ENCODE peak calls at places on chromosomes 1 and 21, in seven cellular contexts. T, N, G, A, I, Y and D are unnamed samples.

GRCh38 chr1:158248771-158249170 is 5.5 kb upstream of the CD1A start:
- DNase-seq in T (no peak), N (no peak), G (no peak), A (no peak), I (no peak), Y (no peak), D (no peak)

GRCh38 chr1:236348071-236348470 is 46.0 kb upstream of the EDARADD start:
- DNase-seq in T (no peak), N (no peak), G (no peak), A (no peak), I (no peak), Y (no peak), D (peak)

GRCh38 chr1:35220976-35221375 is 28.0 kb upstream of the SFPQ start:
- DNase-seq in T (no peak), N (no peak), G (peak), A (peak), I (no peak), Y (no peak), D (peak)

GRCh38 chr1:1199961-1200875 is 6.2 kb downstream of the TNFRSF18 start:
- DNase-seq in T (no peak), N (no peak), G (no peak), A (no peak), I (no peak), Y (no peak), D (peak)

GRCh38 chr1:171122299-171122698 is 31.6 kb downstream of the FMO3 start:
- DNase-seq in T (no peak), N (no peak), G (no peak), A (no peak), I (no peak), Y (no peak), D (no peak)

GRCh38 chr1:65804584-65804983 is 11.9 kb downstream of the PDE4B start:
- DNase-seq in T (no peak), N (no peak), G (no peak), A (no peak), I (no peak), Y (no peak), D (no peak)

GRCh38 chr1:91020967-91021685 is 709 bp downstream of the ZNF644 start:
- DNase-seq in T (peak), N (no peak), G (peak), A (peak), I (peak), Y (peak), D (peak)

GRCh38 chr1:108502624-108503023 is 52.5 kb downstream of the NBPF6 start:
- DNase-seq in T (peak), N (peak), G (no peak), A (no peak), I (peak), Y (no peak), D (no peak)

GRCh38 chr1:223445402-223445801 is 52.2 kb downstream of the CCDC185 start:
- DNase-seq in T (no peak), N (no peak), G (no peak), A (no peak), I (no peak), Y (no peak), D (no peak)

GRCh38 chr21:43993420-43993934 is 18.6 kb upstream of the TRAPPC10 start:
- DNase-seq in T (no peak), N (no peak), G (no peak), A (no peak), I (no peak), Y (no peak), D (no peak)
- H3K4me3 ChIP-seq in T (no peak), N (no peak), G (no peak), A (no peak), I (no peak), Y (no peak), D (no peak)

DNA sequence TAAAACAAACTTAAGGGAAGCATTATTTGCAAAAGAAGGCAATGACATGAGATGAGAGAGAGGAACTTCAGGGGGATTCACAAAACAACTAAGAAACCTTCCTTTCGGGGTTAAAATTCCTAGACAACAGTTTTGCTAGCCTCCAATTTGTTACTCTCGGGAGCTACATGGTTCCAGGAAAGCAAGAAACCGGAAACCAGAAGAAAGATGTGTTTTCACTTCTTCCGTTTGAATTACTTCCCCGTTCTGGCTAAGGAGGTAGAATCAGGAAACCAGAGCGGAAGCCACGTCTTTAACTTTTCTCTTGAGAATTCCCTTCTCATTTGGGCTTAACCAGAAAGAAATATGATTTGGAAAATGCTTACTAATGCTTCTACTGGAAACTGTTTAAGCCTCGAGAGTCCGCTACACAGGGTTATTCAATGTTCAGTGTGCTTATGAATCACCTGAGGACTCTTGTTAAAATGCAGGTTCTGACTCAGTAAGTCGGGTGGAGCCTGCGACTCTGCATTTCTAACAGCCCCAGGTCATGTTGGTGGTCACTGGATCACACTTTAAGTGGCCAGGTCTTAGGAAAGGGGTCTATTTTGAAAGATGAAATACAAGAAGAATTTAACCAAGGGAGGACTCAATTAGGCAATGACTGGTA is 43.5 kb upstream of the MCOLN3 start:
- DNase-seq in T (no peak), N (no peak), G (no peak), A (no peak), I (no peak), Y (no peak), D (no peak)
- H3K4me3 ChIP-seq in T (no peak), N (no peak), G (no peak), A (no peak), I (no peak), Y (no peak), D (no peak)

DNA sequence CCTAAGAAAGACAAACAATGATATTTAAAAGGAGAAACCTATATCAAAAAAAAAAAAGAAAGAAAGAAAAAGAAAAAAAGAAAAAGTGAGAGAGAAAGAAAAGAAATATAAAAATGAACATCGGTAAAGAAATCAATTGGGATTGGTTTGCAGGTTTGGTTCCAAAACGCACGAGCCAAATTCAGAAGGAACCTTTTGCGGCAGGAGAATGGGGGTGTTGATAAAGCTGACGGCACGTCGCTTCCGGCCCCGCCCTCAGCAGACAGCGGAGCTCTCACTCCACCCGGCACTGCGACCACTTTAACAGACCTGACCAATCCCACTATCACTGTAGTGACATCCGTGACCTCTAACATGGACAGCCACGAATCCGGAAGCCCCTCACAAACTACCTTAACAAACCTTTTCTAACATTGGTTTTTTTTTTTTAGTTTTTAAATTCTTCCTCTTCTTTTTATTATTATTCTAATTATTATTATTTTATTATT is 11.7 kb downstream of the LHX9 start:
- DNase-seq in T (no peak), N (no peak), G (no peak), A (peak), I (no peak), Y (no peak), D (peak)
- H3K4me3 ChIP-seq in T (peak), N (no peak), G (no peak), A (peak), I (peak), Y (no peak), D (peak)

GRCh38 chr1:160666079-160666442 is 19.2 kb upstream of the SLAMF1 start:
- DNase-seq in T (no peak), N (no peak), G (no peak), A (no peak), I (no peak), Y (no peak), D (no peak)
- H3K4me3 ChIP-seq in T (no peak), N (no peak), G (no peak), A (no peak), I (no peak), Y (no peak), D (no peak)

DNA sequence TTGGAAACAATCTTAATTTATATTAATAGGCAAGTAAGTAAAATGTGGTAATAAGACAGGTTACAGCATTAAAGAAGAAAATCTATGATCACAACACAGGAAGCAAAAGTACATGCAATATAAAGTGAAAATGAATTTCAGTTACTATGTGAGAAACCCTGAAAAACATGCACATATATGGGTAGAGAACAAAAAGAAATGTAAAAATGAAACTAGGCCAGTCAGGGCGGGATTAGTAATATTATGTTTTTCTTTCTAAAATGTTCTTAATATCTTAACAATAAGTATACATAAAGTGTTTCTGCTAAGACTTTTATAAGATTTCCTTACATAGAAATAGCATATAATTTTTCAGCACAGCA is 15.6 kb downstream of the DUSP10 start:
- DNase-seq in T (no peak), N (no peak), G (no peak), A (no peak), I (no peak), Y (no peak), D (no peak)
- H3K4me3 ChIP-seq in T (no peak), N (no peak), G (no peak), A (no peak), I (no peak), Y (no peak), D (no peak)